ENCODE peak calls at places on chromosome 6, in nine cellular contexts. I, J, T, V, R, D, Z, A and X are unnamed samples.

GRCh38 chr6:86357877-86358276 is 579.5 kb upstream of the HTR1E start:
- DNase-seq in I (no peak), J (no peak), T (no peak), V (no peak), R (no peak), D (no peak), Z (no peak), A (no peak), X (no peak)

GRCh38 chr6:164990901-164991300 is 318.5 kb downstream of the C6orf118 start:
- DNase-seq in I (no peak), J (no peak), T (no peak), V (no peak), R (no peak), D (no peak), Z (no peak), A (no peak), X (no peak)

GRCh38 chr6:100464910-100465700 is at the start of gene SIM1:
- DNase-seq in I (peak; percentile 95), J (no peak), T (no peak), V (no peak), R (peak; percentile 26), D (peak; percentile 29), Z (peak; percentile 92), A (peak; percentile 85), X (no peak)

GRCh38 chr6:27452496-27452897 is 20.4 kb downstream of the ZNF184 start:
- DNase-seq in I (no peak), J (no peak), T (peak; percentile 21), V (no peak), R (no peak), D (no peak), Z (no peak), A (no peak), X (no peak)

GRCh38 chr6:105591053-105591452 is 188.2 kb upstream of the PREP start:
- DNase-seq in I (no peak), J (no peak), T (peak; percentile 79), V (no peak), R (no peak), D (no peak), Z (no peak), A (no peak), X (no peak)

GRCh38 chr6:44049163-44049988 is 77.9 kb downstream of the MRPL14 start:
- DNase-seq in I (no peak), J (no peak), T (no peak), V (peak; percentile 85), R (no peak), D (no peak), Z (no peak), A (peak; percentile 38), X (peak; percentile 58)

GRCh38 chr6:17417817-17418216 is 24.4 kb downstream of the CAP2 start:
- DNase-seq in I (no peak), J (no peak), T (peak; percentile 83), V (no peak), R (no peak), D (no peak), Z (no peak), A (no peak), X (no peak)

GRCh38 chr6:79313254-79313653 is 78.8 kb upstream of the HMGN3 start:
- DNase-seq in I (no peak), J (no peak), T (peak; percentile 25), V (no peak), R (no peak), D (no peak), Z (no peak), A (no peak), X (no peak)

GRCh38 chr6:112468359-112468758 is 121.2 kb downstream of the RFPL4B start:
- DNase-seq in I (no peak), J (no peak), T (peak; percentile 1), V (no peak), R (no peak), D (no peak), Z (no peak), A (no peak), X (no peak)

GRCh38 chr6:155269765-155270164 is 6.0 kb downstream of the CLDN20 start:
- DNase-seq in I (no peak), J (no peak), T (no peak), V (no peak), R (no peak), D (no peak), Z (no peak), A (no peak), X (no peak)

GRCh38 chr6:55578537-55579363 is at the start of gene HMGCLL1:
- DNase-seq in I (peak; percentile 71), J (no peak), T (peak; percentile 31), V (peak; percentile 62), R (peak; percentile 30), D (no peak), Z (no peak), A (peak; percentile 66), X (no peak)

GRCh38 chr6:166952567-166953464 is 3.5 kb downstream of the RNASET2 start:
- DNase-seq in I (no peak), J (peak; percentile 37), T (no peak), V (no peak), R (no peak), D (no peak), Z (no peak), A (no peak), X (peak; percentile 77)

GRCh38 chr6:54236984-54237383 is 71.3 kb upstream of the TINAG start:
- DNase-seq in I (no peak), J (no peak), T (peak; percentile 1), V (no peak), R (no peak), D (no peak), Z (no peak), A (no peak), X (no peak)

GRCh38 chr6:54234539-54234938 is 73.7 kb upstream of the TINAG start:
- DNase-seq in I (no peak), J (no peak), T (no peak), V (no peak), R (no peak), D (no peak), Z (no peak), A (no peak), X (no peak)

GRCh38 chr6:54238407-54238806 is 69.8 kb upstream of the TINAG start:
- DNase-seq in I (no peak), J (no peak), T (no peak), V (no peak), R (no peak), D (no peak), Z (no peak), A (no peak), X (no peak)

GRCh38 chr6:54232703-54233102 is 75.5 kb upstream of the TINAG start:
- DNase-seq in I (no peak), J (no peak), T (no peak), V (no peak), R (no peak), D (no peak), Z (no peak), A (no peak), X (no peak)
- H3K4me1 ChIP-seq in I (peaks cover 6% of the 10 kb centered on the region), J (no peaks in the 10 kb centered on the region), T (no peaks in the 10 kb centered on the region), V (no peaks in the 10 kb centered on the region), R (no peaks in the 10 kb centered on the region), D (peaks cover 24% of the 10 kb centered on the region), Z (no peaks in the 10 kb centered on the region), A (no peaks in the 10 kb centered on the region), X (no peaks in the 10 kb centered on the region)

GRCh38 chr6:149563928-149564325 is 2.2 kb upstream of the GINM1 start:
- DNase-seq in I (no peak), J (no peak), T (no peak), V (no peak), R (no peak), D (no peak), Z (no peak), A (no peak), X (no peak)
- H3K27ac ChIP-seq in I (peak overlapping the region; percentile 40), J (no peak overlapping the region), T (peak overlapping the region; percentile 33), V (no peak overlapping the region), R (peak overlapping the region; percentile 70), D (no peak overlapping the region), Z (no peak overlapping the region), A (no peak overlapping the region), X (no peak overlapping the region)

DNA sequence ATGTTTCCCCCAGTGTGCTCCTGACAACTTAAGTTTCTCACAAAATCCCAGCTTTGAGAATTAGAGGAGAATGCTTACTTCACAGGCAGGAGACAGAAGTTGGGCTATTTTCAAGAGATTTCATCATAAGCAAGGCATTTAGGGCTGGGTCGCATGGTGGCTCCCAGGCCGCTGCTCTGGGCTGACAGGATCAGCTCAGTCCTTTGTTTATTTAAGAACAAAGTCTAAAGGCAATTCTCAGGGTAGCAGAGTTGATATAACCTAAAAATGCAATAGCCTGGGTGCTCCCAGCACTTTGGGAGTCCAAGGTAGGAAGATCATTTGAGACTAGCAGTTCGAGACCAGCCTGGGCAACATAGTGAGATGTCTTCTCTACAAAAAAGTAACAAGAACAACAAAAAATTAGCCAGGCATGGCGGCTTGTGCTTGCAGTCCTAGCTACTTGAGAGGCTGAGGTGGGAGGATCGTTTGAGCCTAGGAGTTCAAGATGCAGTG is 10.9 kb downstream of the FOXQ1 start:
- DNase-seq in I (no peak), J (no peak), T (peak; percentile 57), V (no peak), R (no peak), D (no peak), Z (no peak), A (no peak), X (no peak)
- H3K4me1 ChIP-seq in I (no peaks in the 10 kb centered on the region), J (no peaks in the 10 kb centered on the region), T (peaks cover 61% of the 10 kb centered on the region), V (no peaks in the 10 kb centered on the region), R (no peaks in the 10 kb centered on the region), D (no peaks in the 10 kb centered on the region), Z (peaks cover 57% of the 10 kb centered on the region), A (no peaks in the 10 kb centered on the region), X (no peaks in the 10 kb centered on the region)

GRCh38 chr6:144564202-144564601 is 279.1 kb downstream of the UTRN start:
- DNase-seq in I (no peak), J (no peak), T (no peak), V (no peak), R (no peak), D (no peak), Z (no peak), A (no peak), X (no peak)

GRCh38 chr6:144561455-144562043 is 276.4 kb downstream of the UTRN start:
- DNase-seq in I (no peak), J (no peak), T (no peak), V (no peak), R (no peak), D (no peak), Z (no peak), A (no peak), X (no peak)

GRCh38 chr6:144555078-144555477 is 269.9 kb downstream of the UTRN start:
- DNase-seq in I (no peak), J (no peak), T (no peak), V (no peak), R (no peak), D (no peak), Z (no peak), A (no peak), X (no peak)

DNA sequence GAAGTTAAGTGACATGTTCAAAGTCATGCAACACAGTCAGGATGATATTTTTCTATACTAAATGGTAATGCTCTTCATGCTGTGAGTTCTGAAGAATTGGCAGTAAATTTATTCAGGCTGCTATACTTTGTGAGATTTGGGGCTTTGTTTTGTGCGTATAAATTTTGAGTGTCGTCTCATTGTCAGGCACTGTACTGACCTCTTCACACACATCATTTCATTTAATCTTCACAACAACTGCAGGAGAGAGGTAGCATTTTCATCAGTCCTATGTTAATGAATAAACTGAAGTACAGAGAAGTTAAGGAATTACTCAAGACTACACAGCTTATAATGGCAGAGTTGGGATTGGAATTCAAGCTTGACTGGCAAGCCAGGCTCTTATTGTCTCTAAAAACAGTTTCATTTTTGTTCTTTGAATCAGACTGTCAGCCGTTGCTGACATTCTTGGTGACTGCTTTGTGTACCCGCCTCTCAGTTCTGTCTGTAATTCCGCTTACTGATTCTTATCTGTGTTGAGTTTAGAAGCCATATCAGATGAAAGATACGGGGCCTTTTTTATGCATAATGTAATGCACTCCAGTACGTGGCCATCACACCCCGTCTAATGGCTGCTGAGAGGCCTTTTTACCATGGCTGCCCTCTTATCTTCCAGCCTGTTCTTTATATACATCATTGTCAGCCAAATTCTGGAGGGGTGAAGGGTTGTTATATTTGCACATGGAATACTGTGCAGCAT is 274.9 kb downstream of the UTRN start:
- DNase-seq in I (no peak), J (no peak), T (peak; percentile 1), V (no peak), R (no peak), D (no peak), Z (no peak), A (no peak), X (no peak)
- H3K27ac ChIP-seq in I (no peak overlapping the region), J (no peak overlapping the region), T (no peak overlapping the region), V (no peak overlapping the region), R (peak overlapping the region; percentile 52), D (no peak overlapping the region), Z (no peak overlapping the region), A (no peak overlapping the region), X (no peak overlapping the region)